ENCODE peak calls at places on chromosomes 11 and 22, in four cellular contexts. S is heart left ventricle, P is neuronal stem cell, W is EL. D is an unnamed sample.
A peak's percentile ranks its signal among the peaks of the same experiment; 100 is the strongest.

GRCh38 chr11:75668508-75669297 is at the start of gene MAP6:
- DNase-seq in S (peak; percentile 29), W (peak; percentile 15), P (peak; percentile 60), D (peak; percentile 80)

GRCh38 chr11:126646701-126647209 is 291.3 kb downstream of the ST3GAL4 start:
- DNase-seq in P (no peak), S (no peak), W (peak; percentile 81), D (no peak)

GRCh38 chr11:107916671-107917241 is 11.5 kb upstream of the RAB39A start:
- DNase-seq in W (peak; percentile 19), S (no peak), P (no peak), D (no peak)

GRCh38 chr11:134861490-134862107 is 449.6 kb upstream of the B3GAT1 start:
- DNase-seq in P (no peak), S (no peak), W (no peak), D (no peak)

GRCh38 chr22:44667829-44668189 is 34.2 kb upstream of the PRR5 start:
- DNase-seq in P (no peak), W (no peak), S (no peak), D (no peak)

GRCh38 chr11:64094463-64095223 is 58.9 kb downstream of the FLRT1 start:
- DNase-seq in W (peak; percentile 91), P (peak; percentile 36), S (no peak), D (no peak)

GRCh38 chr22:21041937-21042336 is 3.8 kb upstream of the LRRC74B start:
- DNase-seq in W (peak; percentile 85), S (peak; percentile 8), P (no peak), D (no peak)

GRCh38 chr11:15668718-15669117 is 554.0 kb downstream of the INSC start:
- DNase-seq in S (no peak), W (no peak), P (no peak), D (no peak)

GRCh38 chr22:30310881-30311771 is 15.6 kb downstream of the TBC1D10A start:
- DNase-seq in P (no peak), W (peak; percentile 57), S (peak; percentile 87), D (peak; percentile 86)

D was measured in aorta.